ENCODE peak calls at places on chromosome 1, in seven cellular contexts. K is CD4-positive, alpha-beta T cell; D is AG04450; J is MM.1S; Z is mammary epithelial cell; Q is lower lobe of right lung; T is right lobe of liver. V is an unnamed sample.

GRCh38 chr1:202706851-202707250 is 3.4 kb downstream of the SYT2 start:
- DNase-seq in K (no peak), D (no peak), J (no peak), Z (no peak), T (no peak), Q (no peak), V (no peak)

GRCh38 chr1:6965062-6965913 is 180.0 kb downstream of the CAMTA1 start:
- DNase-seq in T (no peak), J (no peak), Q (no peak), Z (no peak), D (no peak), K (no peak), V (no peak)

GRCh38 chr1:107433068-107433467 is 292.2 kb downstream of the NTNG1 start:
- DNase-seq in Z (no peak), K (no peak), D (no peak), T (no peak), J (no peak), Q (no peak), V (no peak)

GRCh38 chr1:194184974-194185373 is 998.6 kb upstream of the B3GALT2 start:
- DNase-seq in Z (no peak), T (no peak), K (no peak), J (no peak), Q (no peak), D (no peak), V (no peak)

GRCh38 chr1:185565314-185565713 is 168.9 kb upstream of the HMCN1 start:
- DNase-seq in D (peak; percentile 55), Q (no peak), J (no peak), K (no peak), Z (peak; percentile 96), T (no peak), V (no peak)

GRCh38 chr1:6033986-6034749 is 11.5 kb upstream of the KCNAB2 start:
- DNase-seq in K (no peak), T (peak; percentile 64), J (no peak), Z (peak; percentile 15), Q (peak; percentile 61), D (no peak), V (no peak)

GRCh38 chr1:190478193-190479007 is 736 bp upstream of the BRINP3 start:
- DNase-seq in T (no peak), K (no peak), J (no peak), Q (no peak), Z (peak; percentile 20), D (no peak), V (no peak)

GRCh38 chr1:1599919-1600860 is at the start of gene FNDC10:
- DNase-seq in Z (no peak), D (no peak), T (no peak), K (no peak), J (no peak), Q (peak; percentile 47), V (no peak)

GRCh38 chr1:94045465-94046056 is 75.4 kb downstream of the ABCA4 start:
- DNase-seq in T (peak; percentile 61), D (peak; percentile 83), Z (peak; percentile 91), Q (peak; percentile 94), K (peak; percentile 3), J (peak; percentile 9), V (peak; percentile 15)

GRCh38 chr1:87119741-87120140 is 205.3 kb downstream of the HS2ST1 start:
- DNase-seq in D (no peak), K (no peak), T (no peak), Z (peak; percentile 68), J (no peak), Q (no peak), V (no peak)

GRCh38 chr1:85495556-85495955 is 30.6 kb upstream of the DDAH1 start:
- DNase-seq in K (no peak), T (no peak), Z (peak; percentile 84), J (no peak), Q (peak; percentile 65), D (no peak), V (no peak)

GRCh38 chr1:38094711-38095336 is 48.2 kb upstream of the POU3F1 start:
- DNase-seq in D (no peak), T (no peak), Z (no peak), K (no peak), Q (no peak), J (no peak), V (no peak)

GRCh38 chr1:56827711-56828110 is 8.5 kb upstream of the FYB2 start:
- DNase-seq in T (no peak), Z (no peak), J (no peak), K (no peak), D (no peak), Q (no peak), V (no peak)

GRCh38 chr1:10106756-10107479 is 74.2 kb downstream of the UBE4B start:
- DNase-seq in D (no peak), Q (no peak), J (no peak), K (no peak), Z (peak; percentile 23), T (no peak), V (no peak)

GRCh38 chr1:21139601-21140000 is 37.1 kb downstream of the EIF4G3 start:
- DNase-seq in D (no peak), J (peak; percentile 50), Q (no peak), Z (no peak), T (no peak), K (no peak), V (no peak)

GRCh38 chr1:76066390-76066789 is 8.2 kb upstream of the ST6GALNAC3 start:
- DNase-seq in D (no peak), T (no peak), Z (peak; percentile 25), J (no peak), K (no peak), Q (no peak), V (no peak)

GRCh38 chr1:206899717-206900116 is 2.5 kb downstream of the IL24 start:
- DNase-seq in Q (no peak), K (no peak), T (no peak), J (no peak), D (no peak), Z (no peak), V (no peak)

GRCh38 chr1:44792736-44793502 is 4.9 kb upstream of the BEST4 start:
- DNase-seq in K (no peak), T (no peak), D (no peak), J (no peak), Q (no peak), Z (no peak), V (no peak)

GRCh38 chr1:70146488-70146887 is 58.9 kb downstream of the LRRC40 start:
- DNase-seq in Z (peak; percentile 43), T (no peak), J (no peak), Q (no peak), D (no peak), K (no peak), V (no peak)

GRCh38 chr1:70140894-70141293 is 64.5 kb downstream of the LRRC40 start:
- DNase-seq in Z (no peak), Q (no peak), J (no peak), D (no peak), T (no peak), K (no peak), V (no peak)

GRCh38 chr1:70142120-70142519 is 63.3 kb downstream of the LRRC40 start:
- DNase-seq in T (no peak), Z (no peak), J (no peak), K (no peak), Q (no peak), D (no peak), V (no peak)

GRCh38 chr1:70140343-70140742 is 65.0 kb downstream of the LRRC40 start:
- DNase-seq in T (no peak), K (no peak), Q (no peak), J (no peak), Z (no peak), D (no peak), V (no peak)

GRCh38 chr1:70143052-70143659 is 62.2 kb downstream of the LRRC40 start:
- DNase-seq in Q (no peak), D (no peak), J (no peak), T (no peak), Z (no peak), K (no peak), V (no peak)
- TF ChIP-seq CTCF in Q (no peak), D (peak; percentile 52), J (no peak), T (peak; percentile 18), Z (no peak), K (no peak), V (no peak)

DNA sequence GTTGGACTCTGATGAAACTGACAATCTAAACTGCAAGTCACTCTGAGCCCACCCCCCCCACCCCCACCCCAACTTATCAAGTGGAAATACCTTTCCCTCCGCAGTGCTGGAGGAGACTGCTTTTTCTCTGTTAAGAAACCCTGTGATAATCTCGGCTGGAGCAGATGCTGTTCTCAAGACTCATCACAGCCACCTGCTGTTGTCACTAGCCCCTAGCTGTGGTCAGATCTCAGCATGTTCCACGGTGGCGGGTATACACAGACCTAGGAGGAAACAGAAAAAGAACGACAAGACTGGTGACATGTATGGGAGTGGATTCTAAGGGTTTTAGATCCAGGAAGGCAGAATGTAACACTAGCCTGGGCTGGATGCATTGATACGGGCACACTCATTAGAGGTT is 2.3 kb downstream of the ACTL8 start:
- DNase-seq in D (no peak), J (no peak), K (no peak), Z (no peak), Q (no peak), T (no peak), V (no peak)
- H3K9me3 ChIP-seq in D (peaks cover 34% of the 10 kb centered on the region), J (no peaks in the 10 kb centered on the region), K (peaks cover 72% of the 10 kb centered on the region), Z (peaks cover 43% of the 10 kb centered on the region), Q (peaks cover 42% of the 10 kb centered on the region), T (no peaks in the 10 kb centered on the region), V (peaks cover 59% of the 10 kb centered on the region)

GRCh38 chr1:8791819-8792218 is 25.6 kb downstream of the RERE start:
- DNase-seq in K (no peak), J (no peak), Z (no peak), D (no peak), Q (no peak), T (no peak), V (no peak)

GRCh38 chr1:8796812-8797211 is 20.6 kb downstream of the RERE start:
- DNase-seq in J (no peak), Q (no peak), Z (no peak), K (no peak), T (no peak), D (no peak), V (no peak)

GRCh38 chr1:8790987-8791386 is 26.5 kb downstream of the RERE start:
- DNase-seq in Z (no peak), J (no peak), K (no peak), D (no peak), T (no peak), Q (no peak), V (no peak)

GRCh38 chr1:8797230-8797629 is 20.2 kb downstream of the RERE start:
- DNase-seq in Q (no peak), D (no peak), J (no peak), K (no peak), Z (peak; percentile 82), T (no peak), V (no peak)

GRCh38 chr1:8794605-8795004 is 22.8 kb downstream of the RERE start:
- DNase-seq in D (no peak), K (no peak), Z (no peak), T (no peak), J (no peak), Q (no peak), V (no peak)
- TF ChIP-seq CTCF in D (no peak), K (no peak), Z (no peak), T (no peak), J (peak; percentile 17), Q (no peak), V (no peak)

DNA sequence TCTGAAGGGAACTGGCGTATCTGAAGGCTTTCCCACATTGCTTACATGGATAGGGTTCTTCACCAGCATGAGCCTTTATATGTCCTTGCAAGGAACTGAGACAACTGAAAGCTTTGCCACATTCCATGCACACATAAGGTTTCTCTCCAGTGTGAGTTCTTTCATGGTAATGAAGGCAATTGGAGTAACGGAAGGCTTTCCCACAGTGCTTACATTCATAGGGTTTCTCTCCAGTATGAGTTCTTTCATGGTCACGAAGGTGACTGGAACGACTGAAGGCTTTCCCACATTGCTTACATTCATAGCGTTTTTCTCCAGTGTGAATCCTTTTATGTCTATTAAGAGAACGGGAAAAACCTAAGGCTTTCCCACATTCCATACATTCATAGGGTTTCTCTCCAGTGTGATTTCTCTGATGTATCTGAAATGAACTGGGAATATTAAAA is 15.0 kb downstream of the ZNF124 start:
- DNase-seq in D (no peak), Q (no peak), Z (no peak), J (no peak), K (no peak), T (no peak), V (no peak)
- H3K9me3 ChIP-seq in D (peaks cover 35% of the 10 kb centered on the region), Q (peaks cover 97% of the 10 kb centered on the region), Z (peaks cover 51% of the 10 kb centered on the region), J (peaks cover 4% of the 10 kb centered on the region), K (peaks cover 92% of the 10 kb centered on the region), T (peaks cover 5% of the 10 kb centered on the region), V (peaks cover 65% of the 10 kb centered on the region)